ENCODE peak calls at places on chromosomes 12 and 14, in six cellular contexts. Y, T, H, M, I and D are unnamed samples.
A peak's percentile ranks its signal among the peaks of the same experiment; 100 is the strongest.

GRCh38 chr12:104499668-104500328 is 43.0 kb downstream of the CHST11 start:
- DNase-seq in Y (no peak), T (no peak), H (no peak), M (no peak), I (no peak), D (peak; percentile 74)

GRCh38 chr12:47787596-47788319 is 14.7 kb downstream of the SLC48A1 start:
- DNase-seq in Y (no peak), T (no peak), H (no peak), M (no peak), I (no peak), D (no peak)

GRCh38 chr14:51581017-51581881 is 70.5 kb upstream of the FRMD6 start:
- DNase-seq in Y (peak; percentile 94), T (peak; percentile 57), H (no peak), M (no peak), I (no peak), D (peak; percentile 97)

GRCh38 chr12:133233993-133234564 is 1.6 kb downstream of the ANHX start:
- DNase-seq in Y (no peak), T (no peak), H (no peak), M (no peak), I (no peak), D (no peak)

GRCh38 chr12:125149160-125150108 is 84.2 kb downstream of the AACS start:
- DNase-seq in Y (no peak), T (no peak), H (no peak), M (no peak), I (no peak), D (no peak)

GRCh38 chr14:36451346-36452065 is 68.5 kb downstream of the NKX2-1 start:
- DNase-seq in Y (no peak), T (no peak), H (no peak), M (no peak), I (no peak), D (no peak)

GRCh38 chr12:7114851-7115250 is 5.8 kb upstream of the C1RL start:
- DNase-seq in Y (no peak), T (no peak), H (no peak), M (no peak), I (no peak), D (no peak)

GRCh38 chr14:78143489-78144145 is 26.6 kb upstream of the NRXN3 start:
- DNase-seq in Y (peak; percentile 26), T (no peak), H (no peak), M (no peak), I (no peak), D (no peak)

GRCh38 chr14:59920378-59920683 is 387 bp downstream of the LRRC9 start:
- DNase-seq in Y (no peak), T (no peak), H (no peak), M (peak; percentile 57), I (no peak), D (no peak)

GRCh38 chr12:17511369-17511768 is 578.6 kb downstream of the RERGL start:
- DNase-seq in Y (no peak), T (no peak), H (no peak), M (no peak), I (no peak), D (no peak)
- TF ChIP-seq CTCF in Y (no peak), T (no peak), H (no peak), M (no peak), I (peak; percentile 7), D (no peak)

DNA sequence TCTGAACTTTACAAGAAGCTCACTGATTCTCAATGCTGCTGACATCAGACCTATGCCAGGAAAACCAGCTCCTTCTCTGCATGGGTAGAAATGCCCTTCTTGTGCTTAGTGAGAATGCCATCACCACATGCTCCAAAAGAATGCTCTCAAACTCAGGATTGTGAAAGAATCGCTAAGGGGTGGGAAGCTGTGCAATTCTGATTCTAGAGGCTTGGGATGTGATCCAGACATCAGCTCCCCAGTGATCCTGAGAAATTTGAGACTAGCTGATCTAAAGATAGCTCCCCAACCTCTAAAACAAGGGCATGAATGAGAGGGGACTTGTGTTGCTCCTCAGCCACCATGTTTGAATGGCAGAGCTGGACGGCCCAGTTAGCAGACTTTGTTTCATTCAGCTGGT is 113.1 kb downstream of the DPF3 start:
- DNase-seq in Y (peak; percentile 76), T (no peak), H (no peak), M (no peak), I (no peak), D (peak; percentile 76)
- H3K4me3 ChIP-seq in Y (no peak overlapping the region), T (no peak overlapping the region), H (no peak overlapping the region), M (no peak overlapping the region), I (no peak overlapping the region), D (no peak overlapping the region)

GRCh38 chr12:43728698-43729097 is 29.9 kb downstream of the PUS7L start:
- DNase-seq in Y (no peak), T (no peak), H (no peak), M (no peak), I (no peak), D (no peak)

GRCh38 chr12:43730283-43730682 is 28.3 kb downstream of the PUS7L start:
- DNase-seq in Y (no peak), T (no peak), H (no peak), M (no peak), I (no peak), D (no peak)

GRCh38 chr12:43723134-43723533 is 35.5 kb downstream of the PUS7L start:
- DNase-seq in Y (no peak), T (no peak), H (no peak), M (no peak), I (no peak), D (no peak)

GRCh38 chr12:43722621-43723020 is 36.0 kb downstream of the PUS7L start:
- DNase-seq in Y (no peak), T (no peak), H (no peak), M (no peak), I (no peak), D (no peak)

GRCh38 chr12:43728117-43728516 is 30.5 kb downstream of the PUS7L start:
- DNase-seq in Y (no peak), T (no peak), H (no peak), M (no peak), I (no peak), D (no peak)
- TF ChIP-seq CTCF in Y (peak; percentile 37), T (no peak), H (no peak), M (no peak), I (no peak), D (no peak)

DNA sequence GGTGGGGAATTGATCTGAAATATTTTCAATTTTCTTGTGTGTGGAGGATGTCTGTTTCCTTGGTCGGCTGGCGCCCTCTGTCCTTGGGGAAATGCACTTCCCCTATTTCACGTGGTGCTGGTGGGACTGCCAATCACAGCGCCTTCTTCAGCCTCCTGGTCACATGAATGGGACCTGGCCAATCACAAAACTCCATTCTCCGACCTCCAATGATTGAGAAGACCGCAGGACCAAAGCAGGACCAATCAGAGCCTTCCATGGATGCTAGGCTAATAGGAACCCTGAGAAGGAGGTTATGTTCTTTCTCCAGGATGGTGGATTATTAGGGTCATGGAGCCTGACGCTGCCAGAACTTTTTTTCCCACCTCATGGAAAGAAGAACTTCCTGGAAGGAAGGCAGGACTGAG is 188.7 kb downstream of the TTC8 start:
- DNase-seq in Y (peak; percentile 11), T (no peak), H (no peak), M (peak; percentile 82), I (peak; percentile 32), D (peak; percentile 41)
- H3K4me3 ChIP-seq in Y (no peak overlapping the region), T (no peak overlapping the region), H (no peak overlapping the region), M (no peak overlapping the region), I (no peak overlapping the region), D (no peak overlapping the region)

DNA sequence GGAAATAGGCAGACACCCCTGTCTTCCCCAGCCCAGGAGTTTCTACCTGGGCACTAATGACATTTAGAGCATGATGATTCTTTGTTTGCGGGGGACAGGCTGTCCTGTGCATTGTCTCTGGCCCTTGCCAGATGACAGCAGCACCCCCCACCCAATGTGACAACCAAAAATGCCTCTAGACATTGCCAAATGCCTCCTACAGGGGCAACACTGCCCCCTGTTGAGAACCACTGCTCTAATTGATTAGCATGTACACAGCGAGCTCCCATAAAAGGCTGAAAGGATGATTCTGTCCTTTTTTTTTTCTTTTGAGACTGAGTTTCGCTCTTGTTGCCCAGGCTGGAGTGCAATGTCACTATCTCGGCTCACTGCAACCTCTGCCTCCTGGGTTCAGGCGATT is 50.5 kb downstream of the MAP1LC3B2 start:
- DNase-seq in Y (no peak), T (no peak), H (no peak), M (peak; percentile 40), I (no peak), D (no peak)
- TF ChIP-seq CTCF in Y (peak; percentile 37), T (peak; percentile 44), H (no peak), M (no peak), I (peak; percentile 75), D (peak; percentile 41)

DNA sequence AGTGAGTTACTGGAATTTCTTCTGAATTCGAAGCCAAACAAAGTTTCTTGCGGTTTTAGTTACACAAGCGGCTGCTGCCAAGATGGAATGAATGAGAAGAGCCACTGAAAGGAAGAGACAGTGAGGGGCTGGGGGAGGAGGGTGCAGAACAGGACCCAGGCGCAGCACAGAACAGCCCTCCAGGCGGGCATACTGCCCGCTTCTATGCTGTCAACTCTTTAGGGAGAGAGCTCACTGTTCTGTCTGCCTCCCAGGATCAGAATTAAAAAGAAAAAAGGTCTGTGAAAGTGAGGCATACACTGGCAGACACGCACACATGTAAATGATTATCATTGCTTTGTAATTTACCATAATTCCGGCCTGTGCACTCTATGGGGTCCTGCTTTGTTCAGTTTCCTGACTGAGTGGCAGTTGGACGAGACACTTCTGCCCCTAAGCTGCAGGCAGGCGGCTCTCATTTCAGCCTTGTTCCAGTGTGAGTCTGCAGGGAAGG is 231.6 kb downstream of the CACNA1C start:
- DNase-seq in Y (peak; percentile 84), T (no peak), H (no peak), M (no peak), I (no peak), D (peak; percentile 77)
- H3K4me3 ChIP-seq in Y (no peak overlapping the region), T (peak overlapping the region; percentile 30), H (no peak overlapping the region), M (no peak overlapping the region), I (no peak overlapping the region), D (no peak overlapping the region)

DNA sequence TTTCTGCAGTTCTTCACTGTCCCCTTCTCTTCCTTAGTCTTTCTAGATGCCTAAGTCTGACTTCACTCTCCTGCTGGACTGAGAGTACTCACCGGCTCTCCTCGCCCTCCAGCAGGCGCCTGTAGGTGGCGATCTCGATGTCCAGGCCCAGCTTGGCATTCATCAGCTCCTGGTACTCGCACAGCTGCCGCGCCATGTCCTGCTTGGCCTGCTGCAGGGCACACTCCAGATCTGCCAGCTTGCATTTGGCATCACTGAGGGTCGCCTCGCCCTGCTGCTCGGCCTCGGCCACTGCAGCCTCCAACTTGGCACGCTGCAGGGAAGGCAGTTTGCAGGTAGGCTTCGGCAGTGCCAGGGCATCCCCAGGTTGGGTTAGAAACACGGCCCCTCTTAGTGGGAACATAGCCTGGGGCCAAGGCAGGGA is 5.2 kb downstream of the KRT84 start:
- DNase-seq in Y (no peak), T (no peak), H (no peak), M (peak; percentile 61), I (no peak), D (peak; percentile 11)
- TF ChIP-seq CTCF in Y (peak; percentile 40), T (peak; percentile 55), H (no peak), M (no peak), I (peak; percentile 88), D (peak; percentile 60)